ENCODE peak calls at places on chromosome 10, in ten cellular contexts. C, O, A, Z, J, F, X, Q, V and Y are unnamed samples.
A peak's percentile ranks its signal among the peaks of the same experiment; 100 is the strongest.

GRCh38 chr10:30111340-30111980 is 52.1 kb upstream of the JCAD start:
- DNase-seq in C (no peak), O (no peak), A (no peak), Z (no peak), J (no peak), F (peak; percentile 58), X (no peak), Q (no peak), V (peak; percentile 24), Y (no peak)

GRCh38 chr10:43939389-43939938 is 290.8 kb upstream of the ZNF32 start:
- DNase-seq in C (no peak), O (no peak), A (no peak), Z (no peak), J (no peak), F (no peak), X (no peak), Q (no peak), V (no peak), Y (no peak)

GRCh38 chr10:117294735-117295134 is 53.8 kb downstream of the SLC18A2 start:
- DNase-seq in C (no peak), O (no peak), A (no peak), Z (no peak), J (no peak), F (no peak), X (no peak), Q (no peak), V (no peak), Y (no peak)

GRCh38 chr10:33805831-33806230 is 471.4 kb upstream of the NRP1 start:
- DNase-seq in C (no peak), O (no peak), A (no peak), Z (no peak), J (no peak), F (no peak), X (no peak), Q (no peak), V (no peak), Y (no peak)

GRCh38 chr10:118958984-118959916 is 70.3 kb upstream of the NANOS1 start:
- DNase-seq in C (no peak), O (peak; percentile 75), A (peak; percentile 53), Z (peak; percentile 84), J (peak; percentile 30), F (no peak), X (no peak), Q (peak; percentile 36), V (peak; percentile 61), Y (no peak)

GRCh38 chr10:87866575-87866974 is 3.1 kb downstream of the PTEN start:
- DNase-seq in C (no peak), O (no peak), A (no peak), Z (no peak), J (no peak), F (no peak), X (no peak), Q (no peak), V (no peak), Y (no peak)

GRCh38 chr10:69340695-69341094 is 62.4 kb downstream of the HK1 start:
- DNase-seq in C (no peak), O (no peak), A (no peak), Z (no peak), J (no peak), F (no peak), X (no peak), Q (no peak), V (no peak), Y (no peak)

GRCh38 chr10:63264852-63265617 is 131.9 kb downstream of the NRBF2 start:
- DNase-seq in C (peak; percentile 21), O (no peak), A (no peak), Z (no peak), J (peak; percentile 76), F (no peak), X (peak; percentile 36), Q (peak; percentile 49), V (peak; percentile 70), Y (no peak)

GRCh38 chr10:7819126-7819470 is 793 bp downstream of the TAF3 start:
- DNase-seq in C (no peak), O (peak; percentile 51), A (no peak), Z (peak; percentile 62), J (peak; percentile 54), F (no peak), X (peak; percentile 4), Q (peak; percentile 44), V (peak; percentile 44), Y (peak; percentile 46)

GRCh38 chr10:114821293-114821914 is at the start of gene FHIP2A:
- DNase-seq in C (peak; percentile 79), O (peak; percentile 82), A (peak; percentile 86), Z (peak; percentile 90), J (peak; percentile 79), F (no peak), X (peak; percentile 85), Q (peak; percentile 86), V (peak; percentile 75), Y (peak; percentile 86)

GRCh38 chr10:82826132-82826531 is 951.1 kb downstream of the NRG3 start:
- DNase-seq in C (no peak), O (no peak), A (no peak), Z (no peak), J (no peak), F (no peak), X (no peak), Q (no peak), V (no peak), Y (no peak)

GRCh38 chr10:126914561-126914960 is 9.3 kb downstream of the DOCK1 start:
- DNase-seq in C (no peak), O (no peak), A (no peak), Z (no peak), J (no peak), F (no peak), X (no peak), Q (no peak), V (no peak), Y (no peak)
- H3K9me3 ChIP-seq in C (no peaks in the 10 kb centered on the region), O (no peaks in the 10 kb centered on the region), A (no peaks in the 10 kb centered on the region), Z (no peaks in the 10 kb centered on the region), J (no peaks in the 10 kb centered on the region), F (peaks cover 3% of the 10 kb centered on the region), X (no peaks in the 10 kb centered on the region), Q (no peaks in the 10 kb centered on the region), V (no peaks in the 10 kb centered on the region), Y (peaks cover 3% of the 10 kb centered on the region)

GRCh38 chr10:106038246-106038645 is 1126.3 kb downstream of the SORCS1 start:
- DNase-seq in C (no peak), O (no peak), A (no peak), Z (no peak), J (no peak), F (no peak), X (no peak), Q (no peak), V (no peak), Y (no peak)
- H3K9me3 ChIP-seq in C (no peaks in the 10 kb centered on the region), O (no peaks in the 10 kb centered on the region), A (peaks cover 27% of the 10 kb centered on the region), Z (peaks cover 8% of the 10 kb centered on the region), J (no peaks in the 10 kb centered on the region), F (no peaks in the 10 kb centered on the region), X (no peaks in the 10 kb centered on the region), Q (no peaks in the 10 kb centered on the region), V (no peaks in the 10 kb centered on the region), Y (peaks cover 2% of the 10 kb centered on the region)

DNA sequence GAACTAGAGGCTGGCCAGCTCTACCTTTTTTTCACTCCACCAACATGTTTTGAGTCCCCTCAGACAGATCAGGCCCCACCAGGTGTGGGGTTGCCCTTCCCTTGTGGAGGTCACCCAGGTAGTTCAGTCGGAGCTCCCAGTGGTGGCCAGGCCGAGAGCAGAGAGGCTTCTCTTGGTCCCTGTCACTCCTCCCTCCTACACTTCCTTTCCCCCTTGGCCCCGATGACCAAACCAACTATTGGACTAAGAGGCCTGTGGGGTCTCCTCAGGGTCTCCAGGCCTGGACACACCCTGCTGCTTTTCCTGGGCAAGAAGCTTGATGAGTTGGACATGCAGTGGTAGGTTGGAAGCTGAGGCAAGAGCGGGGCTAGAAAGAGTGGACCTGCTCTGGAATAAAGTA is 174.8 kb downstream of the ZNF248 start:
- DNase-seq in C (no peak), O (no peak), A (no peak), Z (no peak), J (no peak), F (no peak), X (no peak), Q (no peak), V (no peak), Y (no peak)
- H3K9me3 ChIP-seq in C (no peaks in the 10 kb centered on the region), O (peaks cover 44% of the 10 kb centered on the region), A (no peaks in the 10 kb centered on the region), Z (no peaks in the 10 kb centered on the region), J (peaks cover 1% of the 10 kb centered on the region), F (peaks cover 89% of the 10 kb centered on the region), X (no peaks in the 10 kb centered on the region), Q (no peaks in the 10 kb centered on the region), V (peaks cover 2% of the 10 kb centered on the region), Y (peaks cover 87% of the 10 kb centered on the region)

GRCh38 chr10:20552382-20552781 is 344.7 kb downstream of the NEBL start:
- DNase-seq in C (no peak), O (no peak), A (no peak), Z (no peak), J (no peak), F (no peak), X (no peak), Q (no peak), V (no peak), Y (no peak)

DNA sequence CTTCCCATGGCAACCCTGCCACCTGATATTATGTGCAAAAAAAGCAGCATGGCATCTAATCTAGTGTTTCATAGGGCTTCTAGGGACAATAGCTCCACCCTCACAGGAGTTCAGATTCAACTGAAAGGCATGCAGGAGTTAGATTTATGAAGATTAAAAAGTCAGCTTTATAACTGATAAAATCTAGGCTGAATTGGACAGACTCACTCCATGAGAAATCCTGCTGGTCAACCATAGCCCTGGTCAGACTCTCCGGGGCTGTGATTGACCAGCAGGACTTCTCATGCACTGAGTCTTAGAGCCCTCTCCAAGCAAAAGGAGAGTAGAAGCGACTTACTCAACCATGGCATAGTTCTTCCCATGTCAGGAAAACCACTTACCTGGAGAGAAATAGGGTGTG is 345.4 kb downstream of the NEBL start:
- DNase-seq in C (no peak), O (no peak), A (no peak), Z (no peak), J (no peak), F (no peak), X (no peak), Q (no peak), V (no peak), Y (no peak)
- H3K9me3 ChIP-seq in C (no peaks in the 10 kb centered on the region), O (peaks cover 12% of the 10 kb centered on the region), A (peaks cover 7% of the 10 kb centered on the region), Z (no peaks in the 10 kb centered on the region), J (no peaks in the 10 kb centered on the region), F (peaks cover 8% of the 10 kb centered on the region), X (no peaks in the 10 kb centered on the region), Q (no peaks in the 10 kb centered on the region), V (no peaks in the 10 kb centered on the region), Y (no peaks in the 10 kb centered on the region)

DNA sequence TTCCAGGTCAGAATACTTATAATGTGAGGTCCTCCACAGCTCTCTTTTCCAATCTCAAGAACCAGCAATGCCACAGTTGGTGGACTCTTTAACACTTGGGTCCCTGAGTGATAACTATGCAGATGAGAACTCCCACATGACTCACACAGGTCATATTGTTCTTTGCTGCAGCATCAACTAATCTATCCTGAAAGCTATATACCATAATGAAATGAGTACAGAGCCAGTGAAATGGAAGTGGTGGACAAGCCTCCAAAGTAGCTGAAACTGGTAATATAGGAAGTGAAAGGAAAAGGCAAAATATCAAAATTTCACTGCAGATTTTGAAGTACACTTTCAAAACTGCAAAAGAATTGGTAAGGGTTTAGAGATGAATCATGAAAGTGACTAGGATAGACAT is 45.6 kb downstream of the SORCS1 start:
- DNase-seq in C (no peak), O (no peak), A (no peak), Z (no peak), J (no peak), F (no peak), X (no peak), Q (no peak), V (no peak), Y (no peak)
- H3K9me3 ChIP-seq in C (no peaks in the 10 kb centered on the region), O (peaks cover 4% of the 10 kb centered on the region), A (peaks cover 15% of the 10 kb centered on the region), Z (peaks cover 13% of the 10 kb centered on the region), J (no peaks in the 10 kb centered on the region), F (no peaks in the 10 kb centered on the region), X (no peaks in the 10 kb centered on the region), Q (no peaks in the 10 kb centered on the region), V (no peaks in the 10 kb centered on the region), Y (no peaks in the 10 kb centered on the region)